ENCODE peak calls at places on chromosomes 5 and 9, in five cellular contexts. W, C, X, N and D are unnamed samples.

GRCh38 chr9:136291306-136292025 is 12.4 kb downstream of the CCDC187 start:
- DNase-seq in W (no peak), C (peak; percentile 10), X (no peak), N (no peak), D (no peak)

GRCh38 chr5:171647900-171648253 is 137.7 kb upstream of the SMIM23 start:
- DNase-seq in W (no peak), C (no peak), X (no peak), N (no peak), D (no peak)

GRCh38 chr9:3459076-3459475 is 66.7 kb downstream of the RFX3 start:
- DNase-seq in W (no peak), C (no peak), X (peak; percentile 36), N (no peak), D (no peak)

GRCh38 chr5:132746592-132747063 is 598 bp upstream of the CCNI2 start:
- DNase-seq in W (peak; percentile 26), C (no peak), X (no peak), N (no peak), D (no peak)

GRCh38 chr5:150489358-150490295 is 18.3 kb upstream of the NDST1 start:
- DNase-seq in W (peak; percentile 72), C (no peak), X (no peak), N (no peak), D (no peak)

GRCh38 chr5:102583663-102584062 is 84.9 kb upstream of the SLCO6A1 start:
- DNase-seq in W (peak; percentile 11), C (no peak), X (peak; percentile 95), N (no peak), D (no peak)

GRCh38 chr5:3613726-3614125 is 18.1 kb downstream of the IRX1 start:
- DNase-seq in W (no peak), C (no peak), X (no peak), N (no peak), D (no peak)

GRCh38 chr5:172699423-172699822 is 58.4 kb downstream of the NEURL1B start:
- DNase-seq in W (no peak), C (peak; percentile 54), X (no peak), N (no peak), D (no peak)

GRCh38 chr9:21624675-21625477 is 142.8 kb upstream of the IFNE start:
- DNase-seq in W (no peak), C (no peak), X (no peak), N (no peak), D (no peak)

GRCh38 chr5:3197699-3198098 is 397.9 kb upstream of the IRX1 start:
- DNase-seq in W (no peak), C (no peak), X (no peak), N (no peak), D (no peak)